ENCODE peak calls at places on chromosomes 12 and 14, in ten cellular contexts. M is hypothalamus; X is aorta; P is fibroblast of villous mesenchyme; J is H4; D is MG63; N is PC-3; W is Right ventricle myocardium inferior; Z is stimulated activated CD4-positive, alpha-beta T cell treated with anti-CD3 and anti-CD28 coated beads, Interleukin-15, amount 100 ng/mL, for 24 hours; L is activated T-helper 1 cell treated with anti-CD3 and anti-CD28 coated beads, Interleukin-2, amount 50 U/mL, for 16 hours. F is an unnamed sample.

GRCh38 chr12:57893460-57894353 is 47.2 kb upstream of the CTDSP2 start:
- DNase-seq in M (peak), X (peak), P (peak), J (peak), D (peak), N (no peak), W (peak), Z (no peak), L (no peak), F (peak)

GRCh38 chr14:100849432-100849831 is 23.5 kb downstream of the MEG3 start:
- DNase-seq in M (no peak), X (no peak), P (peak), J (peak), D (no peak), N (peak), W (no peak), Z (no peak), L (no peak), F (no peak)

GRCh38 chr14:79248771-79249170 is 962.5 kb downstream of the DIO2 start:
- DNase-seq in M (no peak), X (no peak), P (no peak), J (no peak), D (no peak), N (no peak), W (no peak), Z (no peak), L (no peak), F (no peak)

GRCh38 chr14:64387232-64387737 is 868 bp upstream of the MTHFD1 start:
- DNase-seq in M (peak), X (no peak), P (peak), J (no peak), D (peak), N (peak), W (peak), Z (no peak), L (no peak), F (no peak)

GRCh38 chr14:24145700-24146621 is at the start of gene PSME2:
- DNase-seq in M (no peak), X (no peak), P (peak), J (no peak), D (no peak), N (no peak), W (no peak), Z (no peak), L (no peak), F (no peak)

GRCh38 chr12:65675141-65675621 is 149.1 kb upstream of the HMGA2 start:
- DNase-seq in M (no peak), X (no peak), P (peak), J (peak), D (no peak), N (no peak), W (no peak), Z (no peak), L (no peak), F (peak)

GRCh38 chr12:97408363-97408762 is 54.2 kb upstream of the RMST start:
- DNase-seq in M (no peak), X (no peak), P (no peak), J (no peak), D (no peak), N (no peak), W (no peak), Z (no peak), L (no peak), F (no peak)

GRCh38 chr12:32566663-32567634 is 112.2 kb upstream of the DNM1L start:
- DNase-seq in M (no peak), X (no peak), P (no peak), J (no peak), D (no peak), N (no peak), W (no peak), Z (no peak), L (no peak), F (no peak)

GRCh38 chr12:93742086-93742934 is 65.1 kb downstream of the CRADD start:
- DNase-seq in M (peak), X (peak), P (peak), J (peak), D (peak), N (peak), W (peak), Z (peak), L (peak), F (peak)

GRCh38 chr12:34217660-34218059 is 195.4 kb downstream of the ALG10 start:
- DNase-seq in M (no peak), X (no peak), P (no peak), J (no peak), D (no peak), N (no peak), W (no peak), Z (no peak), L (no peak), F (no peak)

GRCh38 chr12:120735181-120735580 is 9.6 kb downstream of the ACADS start:
- DNase-seq in M (no peak), X (no peak), P (no peak), J (no peak), D (no peak), N (no peak), W (no peak), Z (no peak), L (no peak), F (no peak)

GRCh38 chr12:25382311-25383106 is 131.8 kb upstream of the KRAS start:
- DNase-seq in M (no peak), X (no peak), P (no peak), J (no peak), D (no peak), N (no peak), W (no peak), Z (peak), L (no peak), F (no peak)

GRCh38 chr12:48004941-48005749 is 869 bp upstream of the COL2A1 start:
- DNase-seq in M (no peak), X (no peak), P (no peak), J (no peak), D (no peak), N (no peak), W (no peak), Z (no peak), L (no peak), F (no peak)

GRCh38 chr12:28963554-28963953 is 185.5 kb upstream of the FAR2 start:
- DNase-seq in M (no peak), X (no peak), P (peak), J (peak), D (no peak), N (peak), W (no peak), Z (no peak), L (no peak), F (no peak)

GRCh38 chr14:83483063-83483462 is 1949.4 kb upstream of the SEL1L start:
- DNase-seq in M (no peak), X (no peak), P (peak), J (no peak), D (no peak), N (peak), W (no peak), Z (no peak), L (no peak), F (no peak)

GRCh38 chr12:46609281-46609623 is 216.5 kb downstream of the SLC38A4 start:
- DNase-seq in M (no peak), X (no peak), P (no peak), J (no peak), D (no peak), N (no peak), W (no peak), Z (no peak), L (no peak), F (no peak)

GRCh38 chr12:168763-169525 is 45.0 kb downstream of the SLC6A12 start:
- DNase-seq in M (no peak), X (no peak), P (peak), J (peak), D (no peak), N (no peak), W (no peak), Z (no peak), L (no peak), F (no peak)

GRCh38 chr12:40144023-40144422 is 38.1 kb upstream of the SLC2A13 start:
- DNase-seq in M (no peak), X (no peak), P (no peak), J (no peak), D (no peak), N (no peak), W (no peak), Z (no peak), L (no peak), F (no peak)

GRCh38 chr12:67534671-67535070 is 113.9 kb upstream of the DYRK2 start:
- DNase-seq in M (no peak), X (no peak), P (peak), J (peak), D (peak), N (peak), W (no peak), Z (no peak), L (no peak), F (peak)

GRCh38 chr12:107236824-107237467 is 143.6 kb upstream of the CRY1 start:
- DNase-seq in M (no peak), X (no peak), P (peak), J (peak), D (no peak), N (peak), W (no peak), Z (no peak), L (no peak), F (no peak)

GRCh38 chr12:48795550-48796455 is 6.9 kb upstream of the ADCY6 start:
- DNase-seq in M (no peak), X (no peak), P (peak), J (peak), D (peak), N (peak), W (no peak), Z (peak), L (no peak), F (peak)

GRCh38 chr12:96720363-96720705 is 186.7 kb upstream of the NEDD1 start:
- DNase-seq in M (no peak), X (no peak), P (no peak), J (peak), D (peak), N (peak), W (peak), Z (peak), L (no peak), F (no peak)

GRCh38 chr12:80513211-80513610 is 69.2 kb downstream of the PTPRQ start:
- DNase-seq in M (no peak), X (peak), P (no peak), J (no peak), D (no peak), N (no peak), W (peak), Z (no peak), L (no peak), F (no peak)

GRCh38 chr14:89258728-89259273 is 158.2 kb downstream of the FOXN3 start:
- DNase-seq in M (no peak), X (no peak), P (no peak), J (no peak), D (no peak), N (no peak), W (no peak), Z (no peak), L (no peak), F (no peak)

GRCh38 chr12:130611026-130611905 is 104.8 kb downstream of the RIMBP2 start:
- DNase-seq in M (no peak), X (no peak), P (no peak), J (no peak), D (no peak), N (no peak), W (no peak), Z (no peak), L (no peak), F (no peak)

GRCh38 chr12:15584366-15585041 is 204.7 kb downstream of the EPS8 start:
- DNase-seq in M (no peak), X (no peak), P (peak), J (peak), D (no peak), N (peak), W (no peak), Z (peak), L (no peak), F (peak)

GRCh38 chr14:35470775-35471174 is 63.2 kb upstream of the INSM2 start:
- DNase-seq in M (no peak), X (no peak), P (peak), J (no peak), D (no peak), N (peak), W (no peak), Z (no peak), L (no peak), F (no peak)

GRCh38 chr12:109804820-109805761 is 28.1 kb downstream of the TRPV4 start:
- DNase-seq in M (peak), X (peak), P (peak), J (no peak), D (peak), N (peak), W (peak), Z (peak), L (peak), F (no peak)

GRCh38 chr14:55249423-55249822 is 21.8 kb upstream of the FBXO34 start:
- DNase-seq in M (no peak), X (no peak), P (peak), J (no peak), D (peak), N (peak), W (no peak), Z (no peak), L (no peak), F (no peak)

GRCh38 chr14:57182760-57183503 is 85.8 kb downstream of the EXOC5 start:
- DNase-seq in M (no peak), X (no peak), P (peak), J (peak), D (no peak), N (peak), W (no peak), Z (peak), L (no peak), F (no peak)

GRCh38 chr12:40010899-40011774 is 94.7 kb downstream of the SLC2A13 start:
- DNase-seq in M (peak), X (no peak), P (peak), J (peak), D (peak), N (peak), W (no peak), Z (peak), L (no peak), F (peak)

F was measured in AG09319.